ENCODE peak calls at places on chromosome 10, in eight cellular contexts. H is mesendoderm; A is neural progenitor cell; F is HCT116; J is stomach; Y is naive thymus-derived CD4-positive, alpha-beta T cell; Q is OCI-LY7; S is colonic mucosa. G is an unnamed sample.

GRCh38 chr10:55263327-55263726 is 462.3 kb upstream of the PCDH15 start:
- DNase-seq in H (peak; percentile 10), A (no peak), F (no peak), J (no peak), Y (no peak), Q (no peak), S (no peak), G (no peak)

GRCh38 chr10:126598009-126598408 is 72.5 kb downstream of the C10orf90 start:
- DNase-seq in H (peak; percentile 80), A (peak; percentile 66), F (peak; percentile 38), J (peak; percentile 63), Y (no peak), Q (peak; percentile 31), S (peak; percentile 33), G (no peak)

GRCh38 chr10:94279835-94280709 is 82.7 kb downstream of the NOC3L start:
- DNase-seq in H (peak; percentile 80), A (peak; percentile 80), F (peak; percentile 24), J (peak; percentile 32), Y (peak; percentile 29), Q (peak; percentile 57), S (peak; percentile 27), G (peak; percentile 44)

GRCh38 chr10:56782503-56782902 is 421.4 kb upstream of the ZWINT start:
- DNase-seq in H (peak; percentile 37), A (peak; percentile 31), F (no peak), J (no peak), Y (no peak), Q (no peak), S (no peak), G (no peak)

GRCh38 chr10:69766161-69766910 is 35.4 kb upstream of the COL13A1 start:
- DNase-seq in H (no peak), A (no peak), F (no peak), J (no peak), Y (no peak), Q (no peak), S (no peak), G (no peak)

GRCh38 chr10:23047201-23048050 is 48.0 kb upstream of the MSRB2 start:
- DNase-seq in H (no peak), A (no peak), F (no peak), J (no peak), Y (no peak), Q (no peak), S (no peak), G (no peak)

GRCh38 chr10:12588091-12588850 is 238.9 kb downstream of the CAMK1D start:
- DNase-seq in H (no peak), A (no peak), F (no peak), J (no peak), Y (no peak), Q (no peak), S (no peak), G (no peak)

GRCh38 chr10:121303273-121303890 is 294.9 kb downstream of the FGFR2 start:
- DNase-seq in H (no peak), A (no peak), F (no peak), J (no peak), Y (no peak), Q (no peak), S (no peak), G (no peak)

GRCh38 chr10:29798876-29799690 is 164.3 kb upstream of the SVIL start:
- DNase-seq in H (no peak), A (no peak), F (no peak), J (no peak), Y (no peak), Q (no peak), S (no peak), G (no peak)

GRCh38 chr10:125114761-125115391 is 45.5 kb downstream of the CTBP2 start:
- DNase-seq in H (no peak), A (no peak), F (no peak), J (no peak), Y (no peak), Q (no peak), S (no peak), G (no peak)

GRCh38 chr10:60480865-60481563 is 91.3 kb upstream of the ANK3 start:
- DNase-seq in H (no peak), A (no peak), F (peak; percentile 12), J (peak; percentile 39), Y (no peak), Q (no peak), S (no peak), G (no peak)

GRCh38 chr10:128710795-128711183 is 584.6 kb upstream of the MKI67 start:
- DNase-seq in H (no peak), A (no peak), F (no peak), J (no peak), Y (no peak), Q (no peak), S (no peak), G (no peak)

GRCh38 chr10:127618797-127619196 is 69.7 kb downstream of the NPS start:
- DNase-seq in H (no peak), A (no peak), F (no peak), J (no peak), Y (no peak), Q (no peak), S (no peak), G (no peak)

GRCh38 chr10:1291178-1292090 is 235.2 kb downstream of the WDR37 start:
- DNase-seq in H (no peak), A (no peak), F (no peak), J (no peak), Y (no peak), Q (no peak), S (no peak), G (no peak)

GRCh38 chr10:28179006-28179405 is 123.9 kb downstream of the MPP7 start:
- DNase-seq in H (no peak), A (no peak), F (no peak), J (no peak), Y (no peak), Q (no peak), S (no peak), G (no peak)

GRCh38 chr10:70130878-70131559 is 1.6 kb downstream of the AIFM2 start:
- DNase-seq in H (no peak), A (no peak), F (no peak), J (no peak), Y (no peak), Q (no peak), S (no peak), G (peak; percentile 59)

GRCh38 chr10:31604141-31604540 is 285.1 kb downstream of the ZEB1 start:
- DNase-seq in H (peak; percentile 45), A (no peak), F (no peak), J (no peak), Y (no peak), Q (no peak), S (no peak), G (peak; percentile 72)

GRCh38 chr10:62224606-62225005 is 44.0 kb downstream of the RTKN2 start:
- DNase-seq in H (peak; percentile 92), A (no peak), F (no peak), J (no peak), Y (no peak), Q (no peak), S (no peak), G (no peak)

GRCh38 chr10:28177944-28178637 is 124.8 kb downstream of the MPP7 start:
- DNase-seq in H (no peak), A (no peak), F (no peak), J (no peak), Y (no peak), Q (peak; percentile 34), S (no peak), G (no peak)

GRCh38 chr10:114626841-114627240 is 31.2 kb downstream of the ABLIM1 start:
- DNase-seq in H (no peak), A (no peak), F (no peak), J (no peak), Y (no peak), Q (no peak), S (no peak), G (no peak)

GRCh38 chr10:74432841-74433594 is 282.0 kb downstream of the ADK start:
- DNase-seq in H (peak; percentile 58), A (no peak), F (no peak), J (no peak), Y (no peak), Q (no peak), S (no peak), G (no peak)

GRCh38 chr10:102906507-102906906 is 11.6 kb upstream of the CNNM2 start:
- DNase-seq in H (no peak), A (no peak), F (no peak), J (no peak), Y (no peak), Q (no peak), S (no peak), G (no peak)

GRCh38 chr10:99435986-99436633 is 5.7 kb upstream of the GOT1 start:
- DNase-seq in H (peak; percentile 42), A (peak; percentile 48), F (peak; percentile 44), J (no peak), Y (no peak), Q (peak; percentile 61), S (no peak), G (no peak)

GRCh38 chr10:111128331-111129167 is 51.7 kb downstream of the ADRA2A start:
- DNase-seq in H (peak; percentile 29), A (no peak), F (peak; percentile 75), J (no peak), Y (no peak), Q (no peak), S (no peak), G (peak; percentile 63)

DNA sequence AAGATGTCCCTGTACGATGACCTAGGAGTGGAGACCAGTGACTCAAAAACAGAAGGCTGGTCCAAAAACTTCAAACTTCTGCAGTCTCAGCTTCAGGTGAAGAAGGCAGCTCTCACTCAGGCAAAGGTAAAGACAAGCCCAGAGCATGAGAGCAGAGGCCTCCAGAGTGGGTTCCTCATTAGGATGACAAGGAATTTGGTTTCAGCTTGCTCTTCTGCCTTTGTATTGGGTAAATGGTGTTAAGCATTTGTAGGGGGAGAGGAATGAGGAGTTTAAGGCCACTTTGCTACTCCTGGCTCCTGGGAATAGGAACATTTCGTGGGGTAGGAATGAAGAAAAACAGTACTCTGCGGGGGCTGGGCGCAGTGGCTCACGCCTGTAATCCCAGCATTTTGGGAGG is 8.2 kb downstream of the RBM17 start:
- DNase-seq in H (peak; percentile 59), A (no peak), F (no peak), J (no peak), Y (no peak), Q (no peak), S (no peak), G (no peak)
- H3K4me1 ChIP-seq in H (no peaks in the 10 kb centered on the region), A (peaks cover 8% of the 10 kb centered on the region), F (no peaks in the 10 kb centered on the region), J (peaks cover 47% of the 10 kb centered on the region), Y (no peaks in the 10 kb centered on the region), Q (peaks cover 37% of the 10 kb centered on the region), S (no peaks in the 10 kb centered on the region), G (peaks cover 36% of the 10 kb centered on the region)

DNA sequence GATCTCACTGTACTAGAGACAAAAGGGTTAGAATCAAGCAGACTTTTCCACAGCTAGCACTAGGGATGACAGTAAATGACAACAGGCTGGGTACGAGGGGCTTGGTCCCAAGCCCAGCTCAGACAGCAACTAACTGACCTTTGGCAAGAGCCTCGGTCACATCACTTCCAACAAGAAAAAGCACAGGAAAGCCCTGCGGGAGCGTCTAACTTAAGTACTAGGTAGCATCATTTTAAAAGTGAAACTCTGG is 22.8 kb downstream of the CALML3 start:
- DNase-seq in H (no peak), A (no peak), F (no peak), J (no peak), Y (no peak), Q (no peak), S (no peak), G (no peak)
- H3K4me1 ChIP-seq in H (no peaks in the 10 kb centered on the region), A (peaks cover 7% of the 10 kb centered on the region), F (peaks cover 70% of the 10 kb centered on the region), J (peaks cover 79% of the 10 kb centered on the region), Y (no peaks in the 10 kb centered on the region), Q (peaks cover 7% of the 10 kb centered on the region), S (peaks cover 36% of the 10 kb centered on the region), G (peaks cover 4% of the 10 kb centered on the region)

GRCh38 chr10:58178811-58179210 is 88.9 kb downstream of the IPMK start:
- DNase-seq in H (no peak), A (no peak), F (no peak), J (no peak), Y (no peak), Q (no peak), S (no peak), G (no peak)
- H3K4me1 ChIP-seq in H (no peaks in the 10 kb centered on the region), A (no peaks in the 10 kb centered on the region), F (no peaks in the 10 kb centered on the region), J (peaks cover 11% of the 10 kb centered on the region), Y (no peaks in the 10 kb centered on the region), Q (no peaks in the 10 kb centered on the region), S (no peaks in the 10 kb centered on the region), G (no peaks in the 10 kb centered on the region)

GRCh38 chr10:6231730-6232129 is 29.0 kb downstream of the PFKFB3 start:
- DNase-seq in H (no peak), A (no peak), F (no peak), J (no peak), Y (no peak), Q (no peak), S (no peak), G (no peak)
- H3K4me1 ChIP-seq in H (no peaks in the 10 kb centered on the region), A (no peaks in the 10 kb centered on the region), F (no peaks in the 10 kb centered on the region), J (no peaks in the 10 kb centered on the region), Y (no peaks in the 10 kb centered on the region), Q (no peaks in the 10 kb centered on the region), S (no peaks in the 10 kb centered on the region), G (no peaks in the 10 kb centered on the region)

G was measured in psoas muscle.